ENCODE peak calls at places on chromosomes 12 and 14, in five cellular contexts. One of them, this sample, is unnamed.
A peak's percentile ranks its signal among the peaks of the same experiment; 100 is the strongest.

GRCh38 chr14:55908071-55908470 is 210.1 kb upstream of the PELI2 start:
- DNase-seq in brain microvascular endothelial cell: no peak
- DNase-seq in NB4: no peak
- DNase-seq in CD14-positive monocyte: no peak
- DNase-seq in AG04450: no peak
- DNase-seq in this sample: no peak

GRCh38 chr12:52285172-52285745 is 6.1 kb downstream of the KRT81 start:
- DNase-seq in brain microvascular endothelial cell: no peak
- DNase-seq in NB4: no peak
- DNase-seq in CD14-positive monocyte: no peak
- DNase-seq in AG04450: no peak
- DNase-seq in this sample: no peak

GRCh38 chr12:93200291-93200917 is 177.3 kb upstream of the NUDT4 start:
- DNase-seq in brain microvascular endothelial cell: no peak
- DNase-seq in NB4: no peak
- DNase-seq in CD14-positive monocyte: no peak
- DNase-seq in AG04450: no peak
- DNase-seq in this sample: no peak

GRCh38 chr14:104239866-104240301 is 101.5 kb downstream of the KIF26A start:
- DNase-seq in brain microvascular endothelial cell: no peak
- DNase-seq in NB4: no peak
- DNase-seq in CD14-positive monocyte: no peak
- DNase-seq in AG04450: no peak
- DNase-seq in this sample: peak; percentile 11

GRCh38 chr12:48105321-48105866 is 485 bp downstream of the SENP1 start:
- DNase-seq in brain microvascular endothelial cell: peak; percentile 7
- DNase-seq in NB4: no peak
- DNase-seq in CD14-positive monocyte: no peak
- DNase-seq in AG04450: no peak
- DNase-seq in this sample: peak; percentile 63

GRCh38 chr14:45251912-45252311 is 1.1 kb downstream of the MIS18BP1 start:
- DNase-seq in brain microvascular endothelial cell: no peak
- DNase-seq in NB4: peak; percentile 88
- DNase-seq in CD14-positive monocyte: peak; percentile 52
- DNase-seq in AG04450: no peak
- DNase-seq in this sample: no peak

GRCh38 chr14:69937367-69937777 is 58.2 kb downstream of the SMOC1 start:
- DNase-seq in brain microvascular endothelial cell: no peak
- DNase-seq in NB4: no peak
- DNase-seq in CD14-positive monocyte: no peak
- DNase-seq in AG04450: no peak
- DNase-seq in this sample: no peak

GRCh38 chr12:111257435-111257902 is 111.4 kb downstream of the PHETA1 start:
- DNase-seq in brain microvascular endothelial cell: no peak
- DNase-seq in NB4: no peak
- DNase-seq in CD14-positive monocyte: no peak
- DNase-seq in AG04450: no peak
- DNase-seq in this sample: no peak

DNA sequence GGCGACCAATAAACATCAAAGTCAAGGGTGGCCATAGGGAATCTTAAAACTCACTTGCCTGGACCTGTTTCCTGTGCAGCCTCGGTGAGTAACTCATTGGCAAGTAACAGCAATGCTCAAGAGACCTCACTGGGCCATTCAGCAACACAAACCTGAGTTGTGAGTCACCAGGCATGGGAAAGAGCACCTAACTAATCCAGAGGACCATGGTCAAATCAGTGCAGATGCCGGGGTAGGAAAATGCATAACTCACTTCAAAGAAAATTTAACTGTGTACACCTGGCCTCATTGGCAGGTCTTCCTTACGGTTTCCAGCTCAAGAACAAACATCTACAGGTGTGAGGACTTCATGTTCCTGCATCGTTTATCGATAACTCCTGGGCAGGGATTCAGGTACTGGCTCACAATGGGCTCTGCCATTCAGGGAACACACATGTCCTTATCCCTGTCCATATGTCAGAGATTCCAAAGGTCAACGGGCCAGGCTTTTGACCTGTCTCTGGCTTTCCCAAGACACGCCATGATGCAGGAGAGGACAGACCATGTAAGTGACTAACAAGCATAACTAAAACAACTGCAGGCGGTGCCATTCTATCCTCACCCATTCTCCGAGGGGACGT is 211.8 kb downstream of the ANO2 start:
- DNase-seq in brain microvascular endothelial cell: no peak
- DNase-seq in NB4: no peak
- DNase-seq in CD14-positive monocyte: no peak
- DNase-seq in AG04450: no peak
- DNase-seq in this sample: no peak
- TF ChIP-seq CTCF in brain microvascular endothelial cell: no peak
- TF ChIP-seq CTCF in NB4: no peak
- TF ChIP-seq CTCF in CD14-positive monocyte: no peak
- TF ChIP-seq CTCF in AG04450: no peak
- TF ChIP-seq CTCF in this sample: no peak

DNA sequence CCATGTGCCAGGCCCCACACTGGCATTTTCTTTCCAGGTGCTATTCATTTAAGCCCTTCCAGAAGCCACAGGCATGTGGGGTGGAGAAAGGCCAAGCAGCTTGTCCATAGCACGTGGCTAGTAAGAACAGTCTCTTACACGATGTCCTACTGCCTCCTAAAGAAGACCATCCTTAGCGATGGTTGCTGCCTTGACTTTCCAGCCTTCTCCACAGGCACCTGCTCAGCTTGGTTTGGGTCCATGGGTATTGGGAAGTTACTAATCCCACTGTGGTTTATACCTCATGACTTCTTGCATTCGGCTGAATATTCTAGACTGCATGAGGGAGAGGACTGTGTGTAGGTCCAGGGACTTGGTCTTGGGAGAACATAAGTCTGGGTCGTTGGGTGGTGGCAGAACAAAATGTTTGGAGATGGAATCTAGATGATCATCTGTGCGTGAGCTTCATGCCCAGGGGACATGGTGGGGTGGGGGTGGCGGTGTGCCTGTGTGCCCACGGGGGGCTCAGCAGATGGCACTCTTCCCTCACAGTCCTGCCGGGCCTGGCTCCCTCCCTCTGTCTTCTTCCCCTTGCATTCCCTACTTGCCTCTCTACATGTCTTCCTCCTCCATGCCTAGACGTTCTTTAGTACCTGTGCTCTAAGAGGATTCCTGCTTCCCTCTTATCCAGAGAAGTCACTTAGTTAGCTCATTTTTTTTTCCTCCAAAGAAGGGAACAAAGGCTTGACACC is 49.1 kb downstream of the NINJ2 start:
- DNase-seq in brain microvascular endothelial cell: no peak
- DNase-seq in NB4: peak; percentile 66
- DNase-seq in CD14-positive monocyte: no peak
- DNase-seq in AG04450: no peak
- DNase-seq in this sample: no peak
- TF ChIP-seq CTCF in brain microvascular endothelial cell: peak; percentile 54
- TF ChIP-seq CTCF in NB4: peak; percentile 32
- TF ChIP-seq CTCF in CD14-positive monocyte: peak; percentile 43
- TF ChIP-seq CTCF in AG04450: no peak
- TF ChIP-seq CTCF in this sample: no peak

DNA sequence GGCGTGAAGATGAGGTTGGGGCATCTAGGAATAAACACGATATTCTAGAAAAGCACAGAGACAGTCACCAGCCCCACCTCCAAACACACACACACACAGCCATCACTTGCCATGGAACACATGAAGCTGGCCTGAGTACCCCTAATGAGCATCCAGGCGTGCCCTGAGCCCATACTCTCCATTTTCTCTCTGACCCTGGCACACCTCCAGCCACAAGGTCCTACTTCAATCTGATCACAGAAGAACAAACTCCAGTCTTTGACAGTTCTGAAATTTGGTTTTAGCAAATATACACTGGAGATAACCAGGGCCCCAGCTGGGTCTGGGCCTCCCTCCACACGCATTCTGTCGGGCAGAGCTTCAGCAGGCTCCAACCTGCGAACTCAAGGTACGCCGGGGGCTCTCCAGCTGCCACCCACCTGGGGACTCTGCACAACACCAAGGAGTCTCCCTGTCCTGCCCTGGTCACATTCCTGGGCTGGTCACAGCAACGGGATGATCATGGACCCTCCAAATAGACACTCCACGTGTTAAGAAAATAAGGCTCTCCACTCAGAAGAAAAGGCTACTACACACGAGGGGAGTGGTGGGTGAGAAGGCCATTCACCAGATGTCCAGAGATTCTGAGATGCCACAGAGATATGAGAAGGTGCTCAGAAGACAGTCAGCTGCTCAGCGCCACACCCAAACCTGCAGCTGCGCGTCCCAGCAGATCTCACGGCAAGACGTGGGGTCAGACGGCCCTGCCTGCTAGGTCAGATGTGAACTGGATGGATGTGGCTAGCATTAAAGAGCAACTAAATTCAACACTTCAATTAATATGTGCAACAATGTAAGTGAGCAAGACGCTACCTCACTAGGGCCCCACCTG is 57.0 kb upstream of the PNMA1 start:
- DNase-seq in brain microvascular endothelial cell: no peak
- DNase-seq in NB4: no peak
- DNase-seq in CD14-positive monocyte: no peak
- DNase-seq in AG04450: no peak
- DNase-seq in this sample: no peak
- TF ChIP-seq CTCF in brain microvascular endothelial cell: no peak
- TF ChIP-seq CTCF in NB4: no peak
- TF ChIP-seq CTCF in CD14-positive monocyte: no peak
- TF ChIP-seq CTCF in AG04450: no peak
- TF ChIP-seq CTCF in this sample: no peak

GRCh38 chr12:31849090-31849687 is 110.0 kb upstream of the RESF1 start:
- DNase-seq in brain microvascular endothelial cell: peak; percentile 11
- DNase-seq in NB4: peak; percentile 59
- DNase-seq in CD14-positive monocyte: no peak
- DNase-seq in AG04450: no peak
- DNase-seq in this sample: no peak
- TF ChIP-seq CTCF in brain microvascular endothelial cell: no peak
- TF ChIP-seq CTCF in NB4: no peak
- TF ChIP-seq CTCF in CD14-positive monocyte: no peak
- TF ChIP-seq CTCF in AG04450: no peak
- TF ChIP-seq CTCF in this sample: no peak

GRCh38 chr12:67419810-67420209 is 150.7 kb downstream of the CAND1 start:
- DNase-seq in brain microvascular endothelial cell: no peak
- DNase-seq in NB4: no peak
- DNase-seq in CD14-positive monocyte: no peak
- DNase-seq in AG04450: no peak
- DNase-seq in this sample: no peak

GRCh38 chr12:67413577-67413976 is 144.4 kb downstream of the CAND1 start:
- DNase-seq in brain microvascular endothelial cell: no peak
- DNase-seq in NB4: no peak
- DNase-seq in CD14-positive monocyte: no peak
- DNase-seq in AG04450: no peak
- DNase-seq in this sample: no peak

GRCh38 chr12:67411562-67411961 is 142.4 kb downstream of the CAND1 start:
- DNase-seq in brain microvascular endothelial cell: no peak
- DNase-seq in NB4: no peak
- DNase-seq in CD14-positive monocyte: no peak
- DNase-seq in AG04450: no peak
- DNase-seq in this sample: no peak

GRCh38 chr12:67414011-67414715 is 145.0 kb downstream of the CAND1 start:
- DNase-seq in brain microvascular endothelial cell: no peak
- DNase-seq in NB4: no peak
- DNase-seq in CD14-positive monocyte: no peak
- DNase-seq in AG04450: no peak
- DNase-seq in this sample: no peak

GRCh38 chr12:67415473-67415872 is 146.3 kb downstream of the CAND1 start:
- DNase-seq in brain microvascular endothelial cell: peak; percentile 62
- DNase-seq in NB4: peak; percentile 34
- DNase-seq in CD14-positive monocyte: no peak
- DNase-seq in AG04450: no peak
- DNase-seq in this sample: no peak
- TF ChIP-seq CTCF in brain microvascular endothelial cell: peak; percentile 76
- TF ChIP-seq CTCF in NB4: no peak
- TF ChIP-seq CTCF in CD14-positive monocyte: no peak
- TF ChIP-seq CTCF in AG04450: peak; percentile 38
- TF ChIP-seq CTCF in this sample: no peak

This sample was measured in natural killer cell.